ENCODE peak calls at places on chromosomes 2 and 18, in five cellular contexts. V, Y, G, U and E are unnamed samples.

GRCh38 chr18:74063552-74063951 is 84.1 kb downstream of the FBXO15 start:
- DNase-seq in G (no peak), V (no peak), U (no peak), Y (no peak), E (no peak)

GRCh38 chr2:38045811-38046210 is 30.1 kb downstream of the CYP1B1 start:
- DNase-seq in U (no peak), G (peak; percentile 53), Y (no peak), V (no peak), E (no peak)

GRCh38 chr2:24021122-24021998 is 11.5 kb downstream of the MFSD2B start:
- DNase-seq in U (no peak), G (no peak), V (peak; percentile 57), Y (no peak), E (no peak)

GRCh38 chr2:237637429-237638135 is 10.2 kb downstream of the LRRFIP1 start:
- DNase-seq in V (no peak), U (no peak), G (no peak), Y (no peak), E (no peak)

GRCh38 chr18:11074879-11075278 is 74.5 kb downstream of the PIEZO2 start:
- DNase-seq in V (no peak), U (no peak), G (no peak), Y (no peak), E (no peak)

GRCh38 chr18:41391616-41392610 is 563.1 kb upstream of the PIK3C3 start:
- DNase-seq in U (no peak), G (peak; percentile 77), Y (peak; percentile 12), V (peak; percentile 85), E (peak; percentile 12)

GRCh38 chr2:112646102-112646719 is 472 bp downstream of the SLC20A1 start:
- DNase-seq in V (peak; percentile 34), Y (peak; percentile 66), G (no peak), U (peak; percentile 56), E (no peak)

GRCh38 chr2:96265349-96265839 is 403 bp downstream of the TMEM127 start:
- DNase-seq in U (peak; percentile 50), V (peak; percentile 77), Y (no peak), G (no peak), E (no peak)

GRCh38 chr2:45908316-45909150 is 257.1 kb downstream of the PRKCE start:
- DNase-seq in G (no peak), V (no peak), Y (no peak), U (no peak), E (no peak)

GRCh38 chr2:235555356-235555755 is 61.5 kb downstream of the AGAP1 start:
- DNase-seq in G (no peak), Y (no peak), V (no peak), U (no peak), E (no peak)